ENCODE peak calls at places on chromosomes 12 and 14, in seven cellular contexts. One of them, this sample, is unnamed. For H3K4me1, the result is how much of the 10 kb centered on the place peaks cover.

GRCh38 chr14:56173360-56173922 is 55.2 kb downstream of the PELI2 start:
- DNase-seq in transverse colon: no peak
- DNase-seq in IMR-90: no peak
- DNase-seq in PC-3: no peak
- DNase-seq in right atrium auricular region: no peak
- DNase-seq in psoas muscle: no peak
- DNase-seq in endothelial cell of umbilical vein: no peak
- DNase-seq in this sample: no peak

GRCh38 chr12:56230449-56231183 is 765 bp downstream of the SLC39A5 start:
- DNase-seq in psoas muscle: no peak
- DNase-seq in IMR-90: no peak
- DNase-seq in right atrium auricular region: no peak
- DNase-seq in endothelial cell of umbilical vein: no peak
- DNase-seq in transverse colon: peak
- DNase-seq in PC-3: no peak
- DNase-seq in this sample: no peak

GRCh38 chr12:123063535-123063934 is 83.1 kb downstream of the ARL6IP4 start:
- DNase-seq in endothelial cell of umbilical vein: no peak
- DNase-seq in psoas muscle: peak
- DNase-seq in PC-3: peak
- DNase-seq in IMR-90: peak
- DNase-seq in transverse colon: no peak
- DNase-seq in right atrium auricular region: no peak
- DNase-seq in this sample: no peak

GRCh38 chr12:57813971-57814771 is 4.4 kb downstream of the AVIL start:
- DNase-seq in right atrium auricular region: no peak
- DNase-seq in endothelial cell of umbilical vein: no peak
- DNase-seq in IMR-90: no peak
- DNase-seq in transverse colon: no peak
- DNase-seq in psoas muscle: peak
- DNase-seq in PC-3: no peak
- DNase-seq in this sample: no peak

GRCh38 chr14:49861923-49862673 is 9.5 kb upstream of the NEMF start:
- DNase-seq in transverse colon: peak
- DNase-seq in PC-3: peak
- DNase-seq in psoas muscle: peak
- DNase-seq in IMR-90: peak
- DNase-seq in endothelial cell of umbilical vein: peak
- DNase-seq in right atrium auricular region: peak
- DNase-seq in this sample: peak

GRCh38 chr14:100295376-100296105 is 10.7 kb downstream of the SLC25A29 start:
- DNase-seq in transverse colon: no peak
- DNase-seq in psoas muscle: peak
- DNase-seq in PC-3: no peak
- DNase-seq in IMR-90: no peak
- DNase-seq in right atrium auricular region: no peak
- DNase-seq in endothelial cell of umbilical vein: no peak
- DNase-seq in this sample: no peak

GRCh38 chr14:73025544-73025943 is 1.4 kb downstream of the ZFYVE1 start:
- DNase-seq in right atrium auricular region: no peak
- DNase-seq in IMR-90: peak
- DNase-seq in transverse colon: no peak
- DNase-seq in PC-3: peak
- DNase-seq in psoas muscle: no peak
- DNase-seq in endothelial cell of umbilical vein: no peak
- DNase-seq in this sample: no peak

GRCh38 chr14:63290741-63291286 is 27.9 kb downstream of the GPHB5 start:
- DNase-seq in endothelial cell of umbilical vein: no peak
- DNase-seq in right atrium auricular region: no peak
- DNase-seq in transverse colon: no peak
- DNase-seq in PC-3: no peak
- DNase-seq in psoas muscle: no peak
- DNase-seq in IMR-90: no peak
- DNase-seq in this sample: no peak

GRCh38 chr12:108616941-108617858 is 16.5 kb downstream of the SELPLG start:
- DNase-seq in psoas muscle: no peak
- DNase-seq in PC-3: no peak
- DNase-seq in right atrium auricular region: no peak
- DNase-seq in IMR-90: no peak
- DNase-seq in transverse colon: peak
- DNase-seq in endothelial cell of umbilical vein: no peak
- DNase-seq in this sample: no peak

GRCh38 chr12:118190266-118190665 is 54.3 kb downstream of the PEBP1 start:
- DNase-seq in PC-3: no peak
- DNase-seq in endothelial cell of umbilical vein: peak
- DNase-seq in IMR-90: peak
- DNase-seq in psoas muscle: no peak
- DNase-seq in transverse colon: no peak
- DNase-seq in right atrium auricular region: no peak
- DNase-seq in this sample: no peak

GRCh38 chr12:29316772-29317171 is 64.2 kb downstream of the ERGIC2 start:
- DNase-seq in endothelial cell of umbilical vein: no peak
- DNase-seq in PC-3: peak
- DNase-seq in psoas muscle: peak
- DNase-seq in IMR-90: peak
- DNase-seq in right atrium auricular region: no peak
- DNase-seq in transverse colon: no peak
- DNase-seq in this sample: peak

GRCh38 chr12:59084758-59085383 is 164.6 kb upstream of the LRIG3 start:
- DNase-seq in transverse colon: no peak
- DNase-seq in endothelial cell of umbilical vein: peak
- DNase-seq in PC-3: no peak
- DNase-seq in IMR-90: peak
- DNase-seq in right atrium auricular region: no peak
- DNase-seq in psoas muscle: no peak
- DNase-seq in this sample: no peak

GRCh38 chr12:109727039-109727723 is 13.6 kb downstream of the FAM222A start:
- DNase-seq in psoas muscle: peak
- DNase-seq in transverse colon: no peak
- DNase-seq in IMR-90: no peak
- DNase-seq in right atrium auricular region: no peak
- DNase-seq in PC-3: no peak
- DNase-seq in endothelial cell of umbilical vein: no peak
- DNase-seq in this sample: no peak

GRCh38 chr14:22563987-22564386 is 25.0 kb downstream of the DAD1 start:
- DNase-seq in right atrium auricular region: no peak
- DNase-seq in psoas muscle: no peak
- DNase-seq in transverse colon: no peak
- DNase-seq in endothelial cell of umbilical vein: no peak
- DNase-seq in PC-3: no peak
- DNase-seq in IMR-90: no peak
- DNase-seq in this sample: no peak
- H3K4me1 ChIP-seq in right atrium auricular region: under half
- H3K4me1 ChIP-seq in psoas muscle: half or more
- H3K4me1 ChIP-seq in transverse colon: under half
- H3K4me1 ChIP-seq in endothelial cell of umbilical vein: under half
- H3K4me1 ChIP-seq in PC-3: under half
- H3K4me1 ChIP-seq in IMR-90: under half
- H3K4me1 ChIP-seq in this sample: under half

GRCh38 chr14:91400696-91401095 is 16.9 kb downstream of the CCDC88C start:
- DNase-seq in endothelial cell of umbilical vein: peak
- DNase-seq in PC-3: peak
- DNase-seq in right atrium auricular region: no peak
- DNase-seq in IMR-90: peak
- DNase-seq in psoas muscle: no peak
- DNase-seq in transverse colon: no peak
- DNase-seq in this sample: no peak

GRCh38 chr14:91401751-91402150 is 15.9 kb downstream of the CCDC88C start:
- DNase-seq in IMR-90: no peak
- DNase-seq in PC-3: no peak
- DNase-seq in endothelial cell of umbilical vein: peak
- DNase-seq in right atrium auricular region: no peak
- DNase-seq in transverse colon: no peak
- DNase-seq in psoas muscle: no peak
- DNase-seq in this sample: no peak

GRCh38 chr14:91398707-91399106 is 18.9 kb downstream of the CCDC88C start:
- DNase-seq in PC-3: no peak
- DNase-seq in right atrium auricular region: no peak
- DNase-seq in transverse colon: no peak
- DNase-seq in endothelial cell of umbilical vein: no peak
- DNase-seq in IMR-90: no peak
- DNase-seq in psoas muscle: no peak
- DNase-seq in this sample: no peak

GRCh38 chr14:91398192-91398591 is 19.4 kb downstream of the CCDC88C start:
- DNase-seq in PC-3: no peak
- DNase-seq in transverse colon: no peak
- DNase-seq in right atrium auricular region: no peak
- DNase-seq in IMR-90: no peak
- DNase-seq in psoas muscle: no peak
- DNase-seq in endothelial cell of umbilical vein: no peak
- DNase-seq in this sample: no peak

DNA sequence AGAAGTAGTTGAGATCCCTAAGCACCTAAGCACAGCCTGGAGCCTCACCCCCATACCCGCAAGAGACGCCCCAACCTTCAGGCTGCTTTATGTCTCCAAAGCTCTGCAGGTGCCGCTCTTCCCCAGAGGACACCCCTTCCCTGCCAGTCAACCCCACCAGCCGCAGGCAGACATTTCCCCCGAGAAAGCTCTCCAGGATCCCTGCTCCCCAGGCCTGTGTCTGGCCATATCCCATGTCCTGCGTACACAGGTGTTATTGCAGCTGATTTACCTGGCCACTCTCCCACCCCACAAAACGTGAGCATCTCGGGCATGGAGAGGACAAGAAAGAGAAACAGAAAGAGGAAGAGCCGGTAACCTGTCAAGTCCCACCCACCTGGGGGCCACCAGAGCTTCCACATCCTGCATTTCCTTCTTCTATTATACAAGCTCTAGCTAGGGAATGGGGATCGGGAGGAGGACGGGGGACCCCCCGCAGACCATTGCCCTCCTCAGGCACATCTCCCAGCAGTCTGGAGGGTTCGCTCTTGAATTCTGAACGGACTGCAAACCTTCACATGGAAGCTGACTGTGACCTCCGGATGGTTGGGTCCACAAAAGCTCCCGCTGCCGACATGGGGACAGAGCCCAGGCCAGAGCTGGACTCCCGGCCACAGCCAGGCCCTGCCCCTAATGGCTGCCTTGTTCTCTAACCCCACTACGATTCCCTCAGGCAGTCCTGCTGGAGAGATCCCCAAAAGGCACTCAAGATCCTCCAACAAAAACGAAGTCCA is 17.6 kb downstream of the CCDC88C start:
- DNase-seq in psoas muscle: no peak
- DNase-seq in right atrium auricular region: no peak
- DNase-seq in transverse colon: peak
- DNase-seq in IMR-90: no peak
- DNase-seq in PC-3: no peak
- DNase-seq in endothelial cell of umbilical vein: no peak
- DNase-seq in this sample: no peak
- H3K4me3 ChIP-seq in psoas muscle: no peak
- H3K4me3 ChIP-seq in right atrium auricular region: no peak
- H3K4me3 ChIP-seq in transverse colon: peak
- H3K4me3 ChIP-seq in IMR-90: no peak
- H3K4me3 ChIP-seq in PC-3: no peak
- H3K4me3 ChIP-seq in endothelial cell of umbilical vein: no peak
- H3K4me3 ChIP-seq in this sample: peak

DNA sequence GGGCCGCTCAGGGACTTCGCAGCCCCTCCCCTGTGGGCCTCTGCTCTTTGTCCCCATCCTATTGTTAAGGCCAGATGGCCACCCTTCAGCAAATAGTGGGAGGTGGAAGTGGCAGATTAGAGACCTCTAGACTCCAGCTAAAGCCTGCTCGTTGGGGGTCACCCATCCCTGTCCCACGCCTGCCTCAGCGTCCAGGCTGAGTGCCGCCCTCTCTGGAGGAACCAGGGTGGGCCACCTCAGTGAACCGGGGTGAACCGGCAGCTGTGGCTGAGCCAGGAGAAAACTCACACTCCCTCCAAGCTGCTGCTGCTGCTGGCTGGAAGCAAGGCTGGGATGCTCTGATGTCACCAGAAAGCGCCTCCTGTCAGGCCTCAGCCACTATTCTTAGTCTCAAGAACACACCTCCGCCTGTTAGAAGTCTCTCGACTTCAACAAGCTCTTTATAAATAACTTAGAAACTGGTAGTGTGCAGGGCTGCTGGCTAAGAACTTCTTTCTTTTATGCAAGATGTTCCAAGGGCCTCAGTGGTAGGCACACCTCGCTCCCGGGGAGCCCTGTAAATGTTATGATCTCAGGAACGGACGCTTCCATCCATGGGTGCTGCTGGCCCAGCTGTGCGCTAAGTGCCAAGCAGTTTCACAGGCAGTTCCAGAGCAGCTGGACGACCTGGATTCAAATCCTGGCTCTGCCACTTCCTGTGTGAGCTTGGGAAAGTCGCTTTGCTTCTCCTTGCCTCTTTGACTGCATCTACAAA is 19.8 kb upstream of the TESC start:
- DNase-seq in endothelial cell of umbilical vein: no peak
- DNase-seq in right atrium auricular region: no peak
- DNase-seq in psoas muscle: no peak
- DNase-seq in IMR-90: no peak
- DNase-seq in transverse colon: no peak
- DNase-seq in PC-3: no peak
- DNase-seq in this sample: no peak
- H3K27ac ChIP-seq in endothelial cell of umbilical vein: no peak
- H3K27ac ChIP-seq in right atrium auricular region: peak
- H3K27ac ChIP-seq in psoas muscle: no peak
- H3K27ac ChIP-seq in IMR-90: no peak
- H3K27ac ChIP-seq in transverse colon: no peak
- H3K27ac ChIP-seq in PC-3: no peak
- H3K27ac ChIP-seq in this sample: no peak

GRCh38 chr12:3998397-3998796 is 125.2 kb upstream of the PARP11 start:
- DNase-seq in right atrium auricular region: no peak
- DNase-seq in IMR-90: no peak
- DNase-seq in endothelial cell of umbilical vein: no peak
- DNase-seq in PC-3: no peak
- DNase-seq in psoas muscle: no peak
- DNase-seq in transverse colon: no peak
- DNase-seq in this sample: no peak

GRCh38 chr12:3994500-3994899 is 121.3 kb upstream of the PARP11 start:
- DNase-seq in transverse colon: no peak
- DNase-seq in IMR-90: no peak
- DNase-seq in right atrium auricular region: no peak
- DNase-seq in PC-3: no peak
- DNase-seq in psoas muscle: no peak
- DNase-seq in endothelial cell of umbilical vein: no peak
- DNase-seq in this sample: no peak

GRCh38 chr12:3996322-3996721 is 123.1 kb upstream of the PARP11 start:
- DNase-seq in psoas muscle: no peak
- DNase-seq in PC-3: no peak
- DNase-seq in right atrium auricular region: no peak
- DNase-seq in endothelial cell of umbilical vein: no peak
- DNase-seq in IMR-90: no peak
- DNase-seq in transverse colon: no peak
- DNase-seq in this sample: no peak

GRCh38 chr12:3992945-3993344 is 119.7 kb upstream of the PARP11 start:
- DNase-seq in endothelial cell of umbilical vein: no peak
- DNase-seq in transverse colon: no peak
- DNase-seq in PC-3: no peak
- DNase-seq in psoas muscle: no peak
- DNase-seq in right atrium auricular region: no peak
- DNase-seq in IMR-90: no peak
- DNase-seq in this sample: no peak

DNA sequence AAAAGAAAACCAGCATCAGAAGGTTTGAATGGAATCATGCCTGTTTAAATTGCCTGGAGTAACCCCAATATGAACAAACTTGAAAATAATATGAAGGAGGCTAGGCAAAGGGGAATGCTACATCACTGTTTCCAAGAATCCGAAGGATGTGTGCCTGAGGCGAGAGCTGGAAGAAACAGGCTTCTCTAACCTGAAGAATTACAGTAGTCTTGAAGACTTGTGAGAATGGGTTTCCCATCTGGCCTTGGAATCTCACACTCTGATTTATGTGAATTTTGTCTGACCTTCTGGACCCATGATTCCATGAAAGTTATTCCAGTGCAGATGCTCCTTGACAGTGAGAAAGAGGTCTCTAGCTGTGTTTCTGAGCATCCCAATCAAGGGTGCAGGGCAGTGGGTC is 122.1 kb upstream of the PARP11 start:
- DNase-seq in right atrium auricular region: no peak
- DNase-seq in transverse colon: no peak
- DNase-seq in PC-3: no peak
- DNase-seq in IMR-90: no peak
- DNase-seq in psoas muscle: no peak
- DNase-seq in endothelial cell of umbilical vein: no peak
- DNase-seq in this sample: no peak
- H3K4me1 ChIP-seq in right atrium auricular region: under half
- H3K4me1 ChIP-seq in transverse colon: under half
- H3K4me1 ChIP-seq in PC-3: under half
- H3K4me1 ChIP-seq in IMR-90: under half
- H3K4me1 ChIP-seq in psoas muscle: under half
- H3K4me1 ChIP-seq in endothelial cell of umbilical vein: under half
- H3K4me1 ChIP-seq in this sample: under half